ENCODE peak calls at places on chromosomes 16 and 17, in five cellular contexts. J is heart left ventricle, N is suprapubic skin, O is prostate gland, D is ovary. F is an unnamed sample.
A peak's percentile ranks its signal among the peaks of the same experiment; 100 is the strongest.

GRCh38 chr17:45355087-45355486 is 38.3 kb upstream of the MAP3K14 start:
- DNase-seq in J (no peak), N (peak; percentile 16), O (no peak), D (peak; percentile 2), F (no peak)

GRCh38 chr16:89315791-89316581 is 98.5 kb downstream of the ZNF778 start:
- DNase-seq in J (peak; percentile 61), N (no peak), O (no peak), D (no peak), F (no peak)

GRCh38 chr16:84115919-84116719 is 623 bp downstream of the MBTPS1 start:
- DNase-seq in J (no peak), N (no peak), O (peak; percentile 41), D (no peak), F (no peak)

GRCh38 chr16:58393138-58393504 is 850 bp downstream of the GINS3 start:
- DNase-seq in J (no peak), N (no peak), O (no peak), D (no peak), F (no peak)

GRCh38 chr17:79945591-79946255 is 89.9 kb downstream of the TBC1D16 start:
- DNase-seq in J (peak; percentile 16), N (no peak), O (no peak), D (peak; percentile 31), F (no peak)

GRCh38 chr16:51151435-51151950 is 423 bp upstream of the SALL1 start:
- DNase-seq in J (no peak), N (no peak), O (no peak), D (peak; percentile 89), F (no peak)

GRCh38 chr16:1435921-1436697 is 5.2 kb downstream of the PERCC1 start:
- DNase-seq in J (no peak), N (no peak), O (no peak), D (no peak), F (no peak)

GRCh38 chr17:5841862-5842261 is 228.3 kb upstream of the WSCD1 start:
- DNase-seq in J (no peak), N (no peak), O (no peak), D (no peak), F (peak; percentile 77)

GRCh38 chr16:86087561-86088230 is 188.7 kb downstream of the IRF8 start:
- DNase-seq in J (no peak), N (peak; percentile 33), O (no peak), D (no peak), F (no peak)

GRCh38 chr17:2192367-2193028 is 111.1 kb downstream of the SMG6 start:
- DNase-seq in J (no peak), N (no peak), O (no peak), D (no peak), F (no peak)

GRCh38 chr16:396605-397004 is 394 bp upstream of the NME4 start:
- DNase-seq in J (no peak), N (no peak), O (no peak), D (peak; percentile 66), F (no peak)

GRCh38 chr17:52106638-52107261 is 51.8 kb downstream of the CA10 start:
- DNase-seq in J (peak; percentile 18), N (no peak), O (peak; percentile 27), D (peak; percentile 56), F (no peak)

GRCh38 chr16:80806957-80807356 is 2.6 kb upstream of the CDYL2 start:
- DNase-seq in J (no peak), N (no peak), O (no peak), D (no peak), F (no peak)

GRCh38 chr17:11853321-11854151 is 143.7 kb downstream of the ZNF18 start:
- DNase-seq in J (no peak), N (no peak), O (no peak), D (no peak), F (no peak)

GRCh38 chr16:51967566-51967965 is 579.4 kb downstream of the TOX3 start:
- DNase-seq in J (no peak), N (no peak), O (no peak), D (no peak), F (no peak)

GRCh38 chr17:65807361-65807760 is 245.9 kb upstream of the AXIN2 start:
- DNase-seq in J (no peak), N (no peak), O (no peak), D (no peak), F (no peak)

GRCh38 chr16:50548659-50549560 is 714 bp downstream of the NKD1 start:
- DNase-seq in J (no peak), N (peak; percentile 68), O (no peak), D (peak; percentile 47), F (no peak)

GRCh38 chr17:42016411-42016831 is 818 bp downstream of the DNAJC7 start:
- DNase-seq in J (no peak), N (no peak), O (no peak), D (no peak), F (no peak)

GRCh38 chr16:83887088-83887487 is 11.8 kb upstream of the MLYCD start:
- DNase-seq in J (no peak), N (no peak), O (no peak), D (no peak), F (no peak)

GRCh38 chr16:20866161-20866772 is 33.9 kb downstream of the DCUN1D3 start:
- DNase-seq in J (peak; percentile 38), N (peak; percentile 71), O (no peak), D (peak; percentile 43), F (no peak)

GRCh38 chr16:67871256-67871655 is 1.6 kb upstream of the EDC4 start:
- DNase-seq in J (no peak), N (no peak), O (no peak), D (no peak), F (no peak)

GRCh38 chr16:67874147-67874771 is 1.4 kb downstream of the EDC4 start:
- DNase-seq in J (no peak), N (no peak), O (no peak), D (no peak), F (no peak)

GRCh38 chr16:67873435-67874146 is 739 bp downstream of the EDC4 start:
- DNase-seq in J (no peak), N (no peak), O (no peak), D (no peak), F (no peak)

GRCh38 chr16:67872131-67872630 is 671 bp upstream of the EDC4 start:
- DNase-seq in J (no peak), N (no peak), O (no peak), D (no peak), F (no peak)

GRCh38 chr16:67872631-67873434 is at the start of gene EDC4:
- DNase-seq in J (peak; percentile 87), N (peak; percentile 93), O (peak; percentile 48), D (peak; percentile 88), F (peak; percentile 94)
- TF ChIP-seq POLR2A in J (peak; percentile 70), N (peak; percentile 53), O (peak; percentile 19), D (peak; percentile 59), F (peak; percentile 60)

DNA sequence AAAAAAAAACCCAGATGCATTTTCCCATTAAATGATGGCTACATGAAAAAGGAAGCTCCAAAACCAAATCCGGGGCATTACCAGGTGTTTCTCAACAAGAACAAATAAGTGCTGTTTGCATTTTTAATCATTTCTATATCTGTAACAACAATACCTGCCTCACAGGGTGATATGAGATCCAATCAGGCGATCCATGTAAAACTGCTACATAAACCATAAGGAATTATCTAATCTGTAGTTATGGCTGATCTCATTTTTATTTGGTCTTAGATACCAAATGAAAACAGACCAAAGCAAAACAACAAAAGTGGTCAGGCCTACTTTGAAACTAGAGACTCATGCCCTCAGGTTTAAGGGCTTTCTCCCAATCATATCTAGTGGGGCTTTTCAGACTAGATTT is 28.3 kb downstream of the XPO6 start:
- DNase-seq in J (no peak), N (no peak), O (no peak), D (no peak), F (no peak)
- H3K36me3 ChIP-seq in J (peaks cover 6% of the 10 kb centered on the region), N (no peaks in the 10 kb centered on the region), O (no peaks in the 10 kb centered on the region), D (no peaks in the 10 kb centered on the region), F (peaks cover 5% of the 10 kb centered on the region)

DNA sequence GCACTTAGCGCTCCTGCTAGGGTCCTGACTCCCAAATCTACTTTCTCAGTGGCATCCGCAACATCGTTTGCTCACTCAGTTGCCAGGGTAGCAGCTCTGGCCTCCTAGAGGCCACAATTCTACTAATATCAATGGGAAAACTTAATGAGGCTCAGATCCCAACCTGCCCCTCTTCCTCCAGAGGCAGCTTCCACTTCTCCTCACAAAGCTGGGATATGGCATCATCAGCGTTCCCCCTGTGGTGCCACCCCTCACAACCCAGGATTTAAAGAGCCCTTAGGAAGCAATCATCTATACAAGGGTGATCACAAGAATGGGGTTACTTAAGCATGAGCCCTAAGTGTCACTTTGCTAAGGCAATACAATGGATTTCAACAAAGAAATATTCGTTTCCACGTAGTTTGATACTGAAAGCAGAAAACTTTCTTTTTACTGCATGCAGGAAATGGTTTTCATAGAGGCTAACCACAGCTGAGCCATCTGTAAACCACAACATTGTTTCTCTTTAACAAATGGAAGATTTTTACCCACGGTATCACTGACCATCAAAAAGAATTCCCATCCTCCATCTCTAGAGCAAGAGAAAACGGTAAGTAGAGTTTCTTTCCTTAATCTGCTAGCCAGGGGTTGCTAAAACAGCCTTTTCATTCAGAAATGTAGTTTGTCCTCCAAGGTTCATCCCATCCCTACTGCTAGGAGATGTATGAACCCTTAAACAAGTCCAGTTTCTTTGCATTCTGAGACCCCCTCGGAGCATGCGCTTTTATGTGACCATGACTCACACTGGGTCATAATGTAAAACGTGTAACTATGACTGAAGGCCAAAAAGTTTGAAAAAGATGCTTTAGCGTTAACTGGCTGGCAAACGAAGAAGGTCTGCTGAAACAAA is 68.3 kb upstream of the BCAR1 start:
- DNase-seq in J (no peak), N (no peak), O (no peak), D (no peak), F (no peak)
- H3K4me3 ChIP-seq in J (no peak overlapping the region), N (no peak overlapping the region), O (no peak overlapping the region), D (no peak overlapping the region), F (no peak overlapping the region)

GRCh38 chr16:77435240-77435819 is 496 bp upstream of the ADAMTS18 start:
- DNase-seq in J (no peak), N (no peak), O (peak; percentile 49), D (no peak), F (no peak)

GRCh38 chr16:77432264-77432663 is 2.6 kb downstream of the ADAMTS18 start:
- DNase-seq in J (no peak), N (no peak), O (no peak), D (no peak), F (no peak)

GRCh38 chr16:77434022-77434364 is 841 bp downstream of the ADAMTS18 start:
- DNase-seq in J (no peak), N (no peak), O (no peak), D (no peak), F (no peak)

GRCh38 chr16:77433146-77433545 is 1.7 kb downstream of the ADAMTS18 start:
- DNase-seq in J (no peak), N (no peak), O (no peak), D (no peak), F (no peak)

DNA sequence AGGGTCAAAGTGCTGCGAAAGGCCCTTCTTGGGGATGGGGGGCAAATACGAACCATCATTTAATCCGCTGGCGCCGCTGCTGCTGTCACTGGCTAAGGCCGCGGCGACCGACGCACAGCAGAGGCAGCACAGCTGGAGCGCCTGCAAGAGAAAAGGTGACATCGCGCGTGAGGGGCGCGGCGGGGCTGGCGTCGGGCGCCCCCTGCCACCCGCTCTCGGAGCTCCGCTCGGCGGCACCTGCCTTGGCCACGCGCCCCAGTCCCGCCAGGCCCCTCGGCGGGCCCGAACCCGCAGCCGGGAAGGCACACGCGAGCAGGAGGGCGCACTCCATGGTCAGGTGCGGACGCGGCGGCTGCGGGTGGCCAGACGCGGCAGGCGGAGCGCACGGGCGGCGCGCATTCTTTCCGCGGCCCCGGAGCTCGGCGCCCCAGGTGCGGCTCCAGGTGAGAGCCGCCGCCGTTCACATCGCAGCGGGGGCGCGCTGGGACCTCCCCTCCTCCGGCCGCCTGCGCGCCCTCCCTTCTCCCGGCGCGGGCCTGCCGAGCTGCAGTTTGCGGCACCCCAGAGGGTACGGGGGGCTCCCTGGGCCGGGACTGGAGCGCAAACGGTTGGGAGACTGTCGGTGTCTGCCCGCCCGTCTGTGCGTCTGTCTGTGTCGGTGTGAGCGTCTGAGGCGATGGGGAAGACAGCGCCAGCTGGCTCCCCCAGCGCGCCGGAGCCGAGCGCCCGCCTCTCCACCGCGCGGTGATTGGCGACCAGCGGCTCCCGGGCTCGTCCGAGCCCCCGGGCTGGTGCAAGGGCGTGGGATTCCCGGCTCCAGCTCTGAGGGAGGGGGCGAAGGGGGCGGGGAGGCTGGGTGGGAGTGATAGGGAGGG is at the start of gene ADAMTS18:
- DNase-seq in J (no peak), N (no peak), O (no peak), D (no peak), F (no peak)
- TF ChIP-seq POLR2A in J (no peak), N (no peak), O (no peak), D (no peak), F (no peak)